ENCODE peak calls at places on chromosome 12, in six cellular contexts. One of them, this sample, is unnamed.

GRCh38 chr12:47935196-47935595 is 28.2 kb upstream of the TMEM106C start:
- DNase-seq in progenitor cell of endocrine pancreas: no peak
- DNase-seq in NCI-H774: no peak
- DNase-seq in H54: no peak
- DNase-seq in CD8-positive, alpha-beta memory T cell: no peak
- DNase-seq in Ammon's horn: peak
- DNase-seq in this sample: no peak

GRCh38 chr12:12992418-12993175 is 7.5 kb downstream of the HEBP1 start:
- DNase-seq in progenitor cell of endocrine pancreas: no peak
- DNase-seq in NCI-H774: no peak
- DNase-seq in H54: peak
- DNase-seq in CD8-positive, alpha-beta memory T cell: no peak
- DNase-seq in Ammon's horn: peak
- DNase-seq in this sample: no peak

GRCh38 chr12:16612647-16613046 is 6.7 kb upstream of the LMO3 start:
- DNase-seq in progenitor cell of endocrine pancreas: no peak
- DNase-seq in NCI-H774: no peak
- DNase-seq in H54: no peak
- DNase-seq in CD8-positive, alpha-beta memory T cell: no peak
- DNase-seq in Ammon's horn: no peak
- DNase-seq in this sample: no peak

GRCh38 chr12:40327506-40327905 is 102.7 kb downstream of the LRRK2 start:
- DNase-seq in progenitor cell of endocrine pancreas: no peak
- DNase-seq in NCI-H774: no peak
- DNase-seq in H54: no peak
- DNase-seq in CD8-positive, alpha-beta memory T cell: no peak
- DNase-seq in Ammon's horn: no peak
- DNase-seq in this sample: no peak

GRCh38 chr12:14998941-14999340 is 26.1 kb downstream of the PDE6H start:
- DNase-seq in progenitor cell of endocrine pancreas: no peak
- DNase-seq in NCI-H774: no peak
- DNase-seq in H54: no peak
- DNase-seq in CD8-positive, alpha-beta memory T cell: no peak
- DNase-seq in Ammon's horn: no peak
- DNase-seq in this sample: no peak

GRCh38 chr12:25839470-25839869 is 119.0 kb upstream of the RASSF8 start:
- DNase-seq in progenitor cell of endocrine pancreas: no peak
- DNase-seq in NCI-H774: peak
- DNase-seq in H54: no peak
- DNase-seq in CD8-positive, alpha-beta memory T cell: no peak
- DNase-seq in Ammon's horn: no peak
- DNase-seq in this sample: no peak

GRCh38 chr12:15584366-15585041 is 204.7 kb downstream of the EPS8 start:
- DNase-seq in progenitor cell of endocrine pancreas: no peak
- DNase-seq in NCI-H774: peak
- DNase-seq in H54: no peak
- DNase-seq in CD8-positive, alpha-beta memory T cell: peak
- DNase-seq in Ammon's horn: peak
- DNase-seq in this sample: peak

GRCh38 chr12:59122784-59123183 is 202.5 kb upstream of the LRIG3 start:
- DNase-seq in progenitor cell of endocrine pancreas: no peak
- DNase-seq in NCI-H774: no peak
- DNase-seq in H54: no peak
- DNase-seq in CD8-positive, alpha-beta memory T cell: no peak
- DNase-seq in Ammon's horn: no peak
- DNase-seq in this sample: no peak

GRCh38 chr12:124898200-124898950 is 16.1 kb downstream of the UBC start:
- DNase-seq in progenitor cell of endocrine pancreas: no peak
- DNase-seq in NCI-H774: peak
- DNase-seq in H54: no peak
- DNase-seq in CD8-positive, alpha-beta memory T cell: peak
- DNase-seq in Ammon's horn: peak
- DNase-seq in this sample: peak

GRCh38 chr12:58443981-58444371 is 476.3 kb downstream of the LRIG3 start:
- DNase-seq in progenitor cell of endocrine pancreas: no peak
- DNase-seq in NCI-H774: no peak
- DNase-seq in H54: no peak
- DNase-seq in CD8-positive, alpha-beta memory T cell: no peak
- DNase-seq in Ammon's horn: no peak
- DNase-seq in this sample: no peak

GRCh38 chr12:42299392-42300308 is 26.2 kb downstream of the ZCRB1 start:
- DNase-seq in progenitor cell of endocrine pancreas: no peak
- DNase-seq in NCI-H774: no peak
- DNase-seq in H54: no peak
- DNase-seq in CD8-positive, alpha-beta memory T cell: no peak
- DNase-seq in Ammon's horn: no peak
- DNase-seq in this sample: no peak

GRCh38 chr12:50934981-50935807 is 17.1 kb upstream of the HIGD1C start:
- DNase-seq in progenitor cell of endocrine pancreas: no peak
- DNase-seq in NCI-H774: no peak
- DNase-seq in H54: no peak
- DNase-seq in CD8-positive, alpha-beta memory T cell: no peak
- DNase-seq in Ammon's horn: no peak
- DNase-seq in this sample: no peak

GRCh38 chr12:3119745-3120660 is 42.8 kb downstream of the TSPAN9 start:
- DNase-seq in progenitor cell of endocrine pancreas: no peak
- DNase-seq in NCI-H774: no peak
- DNase-seq in H54: no peak
- DNase-seq in CD8-positive, alpha-beta memory T cell: no peak
- DNase-seq in Ammon's horn: no peak
- DNase-seq in this sample: no peak

GRCh38 chr12:42802688-42803279 is 213.2 kb upstream of the PRICKLE1 start:
- DNase-seq in progenitor cell of endocrine pancreas: no peak
- DNase-seq in NCI-H774: no peak
- DNase-seq in H54: no peak
- DNase-seq in CD8-positive, alpha-beta memory T cell: no peak
- DNase-seq in Ammon's horn: no peak
- DNase-seq in this sample: no peak

GRCh38 chr12:50220357-50221061 is 53.3 kb upstream of the CERS5 start:
- DNase-seq in progenitor cell of endocrine pancreas: no peak
- DNase-seq in NCI-H774: no peak
- DNase-seq in H54: no peak
- DNase-seq in CD8-positive, alpha-beta memory T cell: no peak
- DNase-seq in Ammon's horn: peak
- DNase-seq in this sample: no peak

GRCh38 chr12:47814539-47815170 is 5.0 kb downstream of the HDAC7 start:
- DNase-seq in progenitor cell of endocrine pancreas: no peak
- DNase-seq in NCI-H774: no peak
- DNase-seq in H54: no peak
- DNase-seq in CD8-positive, alpha-beta memory T cell: no peak
- DNase-seq in Ammon's horn: no peak
- DNase-seq in this sample: no peak

GRCh38 chr12:71900091-71900490 is 38.6 kb upstream of the TPH2 start:
- DNase-seq in progenitor cell of endocrine pancreas: no peak
- DNase-seq in NCI-H774: no peak
- DNase-seq in H54: no peak
- DNase-seq in CD8-positive, alpha-beta memory T cell: no peak
- DNase-seq in Ammon's horn: no peak
- DNase-seq in this sample: no peak

GRCh38 chr12:104460973-104461693 is 4.4 kb downstream of the CHST11 start:
- DNase-seq in progenitor cell of endocrine pancreas: no peak
- DNase-seq in NCI-H774: no peak
- DNase-seq in H54: no peak
- DNase-seq in CD8-positive, alpha-beta memory T cell: no peak
- DNase-seq in Ammon's horn: no peak
- DNase-seq in this sample: no peak

GRCh38 chr12:112838731-112839130 is 47.2 kb downstream of the RPH3A start:
- DNase-seq in progenitor cell of endocrine pancreas: no peak
- DNase-seq in NCI-H774: no peak
- DNase-seq in H54: no peak
- DNase-seq in CD8-positive, alpha-beta memory T cell: no peak
- DNase-seq in Ammon's horn: no peak
- DNase-seq in this sample: no peak

GRCh38 chr12:124374567-124374966 is 79.7 kb downstream of the RFLNA start:
- DNase-seq in progenitor cell of endocrine pancreas: no peak
- DNase-seq in NCI-H774: no peak
- DNase-seq in H54: no peak
- DNase-seq in CD8-positive, alpha-beta memory T cell: no peak
- DNase-seq in Ammon's horn: no peak
- DNase-seq in this sample: no peak

GRCh38 chr12:12714276-12715001 is 2.7 kb upstream of the CDKN1B start:
- DNase-seq in progenitor cell of endocrine pancreas: no peak
- DNase-seq in NCI-H774: no peak
- DNase-seq in H54: no peak
- DNase-seq in CD8-positive, alpha-beta memory T cell: peak
- DNase-seq in Ammon's horn: peak
- DNase-seq in this sample: peak

GRCh38 chr12:100234166-100234565 is 32.7 kb downstream of the DEPDC4 start:
- DNase-seq in progenitor cell of endocrine pancreas: no peak
- DNase-seq in NCI-H774: no peak
- DNase-seq in H54: no peak
- DNase-seq in CD8-positive, alpha-beta memory T cell: no peak
- DNase-seq in Ammon's horn: no peak
- DNase-seq in this sample: no peak

GRCh38 chr12:1660304-1661187 is 30.3 kb upstream of the ADIPOR2 start:
- DNase-seq in progenitor cell of endocrine pancreas: no peak
- DNase-seq in NCI-H774: no peak
- DNase-seq in H54: no peak
- DNase-seq in CD8-positive, alpha-beta memory T cell: peak
- DNase-seq in Ammon's horn: no peak
- DNase-seq in this sample: no peak

GRCh38 chr12:3530548-3530947 is 39.5 kb downstream of the PRMT8 start:
- DNase-seq in progenitor cell of endocrine pancreas: no peak
- DNase-seq in NCI-H774: no peak
- DNase-seq in H54: no peak
- DNase-seq in CD8-positive, alpha-beta memory T cell: no peak
- DNase-seq in Ammon's horn: no peak
- DNase-seq in this sample: no peak

GRCh38 chr12:81261508-81262207 is 183.8 kb downstream of the ACSS3 start:
- DNase-seq in progenitor cell of endocrine pancreas: no peak
- DNase-seq in NCI-H774: no peak
- DNase-seq in H54: no peak
- DNase-seq in CD8-positive, alpha-beta memory T cell: no peak
- DNase-seq in Ammon's horn: no peak
- DNase-seq in this sample: no peak

GRCh38 chr12:67649165-67650126 is 901 bp downstream of the DYRK2 start:
- DNase-seq in progenitor cell of endocrine pancreas: peak
- DNase-seq in NCI-H774: peak
- DNase-seq in H54: peak
- DNase-seq in CD8-positive, alpha-beta memory T cell: peak
- DNase-seq in Ammon's horn: peak
- DNase-seq in this sample: no peak

GRCh38 chr12:75479963-75480461 is 543 bp upstream of the GLIPR1 start:
- DNase-seq in progenitor cell of endocrine pancreas: no peak
- DNase-seq in NCI-H774: no peak
- DNase-seq in H54: no peak
- DNase-seq in CD8-positive, alpha-beta memory T cell: no peak
- DNase-seq in Ammon's horn: no peak
- DNase-seq in this sample: no peak

GRCh38 chr12:55931780-55932545 is 1.0 kb downstream of the DGKA start:
- DNase-seq in progenitor cell of endocrine pancreas: peak
- DNase-seq in NCI-H774: peak
- DNase-seq in H54: no peak
- DNase-seq in CD8-positive, alpha-beta memory T cell: peak
- DNase-seq in Ammon's horn: peak
- DNase-seq in this sample: no peak

GRCh38 chr12:87529386-87529785 is 499.8 kb downstream of the C12orf50 start:
- DNase-seq in progenitor cell of endocrine pancreas: no peak
- DNase-seq in NCI-H774: no peak
- DNase-seq in H54: no peak
- DNase-seq in CD8-positive, alpha-beta memory T cell: no peak
- DNase-seq in Ammon's horn: no peak
- DNase-seq in this sample: no peak

GRCh38 chr12:1614360-1614759 is 14.7 kb upstream of the WNT5B start:
- DNase-seq in progenitor cell of endocrine pancreas: no peak
- DNase-seq in NCI-H774: no peak
- DNase-seq in H54: no peak
- DNase-seq in CD8-positive, alpha-beta memory T cell: no peak
- DNase-seq in Ammon's horn: no peak
- DNase-seq in this sample: no peak

GRCh38 chr12:62466018-62466595 is 519 bp upstream of the MON2 start:
- DNase-seq in progenitor cell of endocrine pancreas: no peak
- DNase-seq in NCI-H774: peak
- DNase-seq in H54: no peak
- DNase-seq in CD8-positive, alpha-beta memory T cell: no peak
- DNase-seq in Ammon's horn: peak
- DNase-seq in this sample: peak

GRCh38 chr12:54357802-54358619 is 6.3 kb downstream of the GPR84 start:
- DNase-seq in progenitor cell of endocrine pancreas: no peak
- DNase-seq in NCI-H774: peak
- DNase-seq in H54: no peak
- DNase-seq in CD8-positive, alpha-beta memory T cell: peak
- DNase-seq in Ammon's horn: peak
- DNase-seq in this sample: peak

GRCh38 chr12:1656894-1657293 is 27.9 kb downstream of the WNT5B start:
- DNase-seq in progenitor cell of endocrine pancreas: no peak
- DNase-seq in NCI-H774: no peak
- DNase-seq in H54: no peak
- DNase-seq in CD8-positive, alpha-beta memory T cell: no peak
- DNase-seq in Ammon's horn: no peak
- DNase-seq in this sample: no peak

This sample was measured in NCI-H1436.